ENCODE peak calls at places on chromosomes 13 and 19, in five cellular contexts. F is A549, U is WTC11, G is K562, S is HepG2. W is an unnamed sample.

GRCh38 chr19:5281588-5281987 is 59.0 kb downstream of the PTPRS start:
- DNase-seq in F (no peak), U (no peak), G (no peak), S (no peak), W (no peak)

GRCh38 chr19:38667552-38668205 is 20.2 kb downstream of the ACTN4 start:
- DNase-seq in F (no peak), U (no peak), G (no peak), S (no peak), W (no peak)

GRCh38 chr19:778910-779653 is 18.2 kb upstream of the PTBP1 start:
- DNase-seq in F (peak; percentile 52), U (no peak), G (no peak), S (peak; percentile 81), W (no peak)

GRCh38 chr19:13428352-13428751 is 77.9 kb downstream of the CACNA1A start:
- DNase-seq in F (no peak), U (peak; percentile 28), G (peak; percentile 44), S (no peak), W (no peak)

GRCh38 chr19:17109962-17110598 is 34.5 kb downstream of the MYO9B start:
- DNase-seq in F (no peak), U (no peak), G (no peak), S (no peak), W (peak; percentile 72)

GRCh38 chr13:95784161-95784880 is 107.4 kb downstream of the DNAJC3 start:
- DNase-seq in F (peak; percentile 4), U (no peak), G (no peak), S (peak; percentile 9), W (no peak)

GRCh38 chr19:10043286-10043927 is 30.1 kb downstream of the RDH8 start:
- DNase-seq in F (no peak), U (no peak), G (no peak), S (no peak), W (no peak)

GRCh38 chr19:46791944-46792343 is 3.5 kb upstream of the SLC1A5 start:
- DNase-seq in F (no peak), U (no peak), G (no peak), S (no peak), W (no peak)

GRCh38 chr13:110001622-110002275 is 215.4 kb upstream of the IRS2 start:
- DNase-seq in F (no peak), U (no peak), G (no peak), S (no peak), W (no peak)

GRCh38 chr13:107144432-107144831 is 576.5 kb upstream of the ARGLU1 start:
- DNase-seq in F (no peak), U (no peak), G (no peak), S (no peak), W (no peak)

GRCh38 chr13:33016414-33017409 is at the start of gene KL:
- DNase-seq in F (no peak), U (peak; percentile 56), G (no peak), S (no peak), W (no peak)

GRCh38 chr19:55620410-55620809 is 4.0 kb downstream of the ZNF784 start:
- DNase-seq in F (no peak), U (no peak), G (no peak), S (no peak), W (no peak)

GRCh38 chr19:34994643-34995471 is 5.3 kb upstream of the GRAMD1A start:
- DNase-seq in F (peak; percentile 99), U (no peak), G (no peak), S (peak; percentile 88), W (no peak)

GRCh38 chr13:43153436-43154082 is 130.2 kb downstream of the DNAJC15 start:
- DNase-seq in F (peak; percentile 4), U (no peak), G (no peak), S (no peak), W (no peak)

GRCh38 chr19:16330368-16330801 is 5.8 kb downstream of the KLF2 start:
- DNase-seq in F (peak; percentile 72), U (no peak), G (peak; percentile 79), S (peak; percentile 27), W (no peak)

GRCh38 chr13:40624338-40624737 is 42.1 kb downstream of the FOXO1 start:
- DNase-seq in F (no peak), U (no peak), G (no peak), S (no peak), W (no peak)

GRCh38 chr13:51479199-51479523 is 26.3 kb upstream of the INTS6 start:
- DNase-seq in F (no peak), U (no peak), G (no peak), S (peak; percentile 51), W (no peak)

GRCh38 chr13:51291341-51291740 is 48.1 kb upstream of the SERPINE3 start:
- DNase-seq in F (no peak), U (no peak), G (no peak), S (peak; percentile 64), W (no peak)

GRCh38 chr19:42074513-42075363 is 1.2 kb upstream of the ZNF574 start:
- DNase-seq in F (peak; percentile 87), U (no peak), G (peak; percentile 73), S (no peak), W (no peak)

GRCh38 chr19:3189702-3190469 is 4.2 kb downstream of the NCLN start:
- DNase-seq in F (no peak), U (peak; percentile 56), G (peak; percentile 61), S (no peak), W (no peak)

GRCh38 chr19:15945301-15945700 is 3.5 kb upstream of the OR10H4 start:
- DNase-seq in F (no peak), U (no peak), G (no peak), S (no peak), W (no peak)

GRCh38 chr19:19110410-19111137 is 27.7 kb downstream of the TMEM161A start:
- DNase-seq in F (no peak), U (peak; percentile 81), G (no peak), S (no peak), W (no peak)

GRCh38 chr19:19111138-19111835 is 27.0 kb downstream of the TMEM161A start:
- DNase-seq in F (no peak), U (peak; percentile 23), G (no peak), S (no peak), W (no peak)

GRCh38 chr19:19115954-19116353 is 22.3 kb downstream of the TMEM161A start:
- DNase-seq in F (no peak), U (peak; percentile 88), G (peak; percentile 66), S (peak; percentile 45), W (no peak)

GRCh38 chr19:19111967-19112580 is 26.2 kb downstream of the TMEM161A start:
- DNase-seq in F (no peak), U (no peak), G (no peak), S (no peak), W (no peak)

GRCh38 chr19:19113040-19113541 is 25.2 kb downstream of the TMEM161A start:
- DNase-seq in F (no peak), U (peak; percentile 62), G (peak; percentile 50), S (peak; percentile 75), W (no peak)
- TF ChIP-seq ESRRA in F (no peak), U (no peak), G (no peak), S (no peak), W (no peak)

DNA sequence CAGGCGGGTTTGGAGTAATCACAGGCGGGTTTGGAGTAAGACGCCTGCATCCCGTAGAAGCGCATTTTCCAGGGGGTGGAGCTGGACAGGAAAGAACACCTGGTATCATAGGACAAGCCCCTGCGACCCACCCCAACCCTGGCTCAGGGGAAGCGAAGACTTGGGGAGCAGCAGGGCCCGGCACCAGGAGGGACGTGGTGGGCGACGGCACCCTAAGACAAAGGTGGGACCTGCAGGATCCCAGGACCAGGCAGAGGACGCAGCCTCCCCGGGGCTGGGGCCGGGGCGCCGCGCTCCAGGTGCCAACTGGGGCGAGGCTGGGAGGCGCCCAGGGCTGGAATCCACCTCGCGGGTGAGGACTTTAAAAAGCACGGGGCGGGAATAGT is 520 bp downstream of the ZNF600 start:
- DNase-seq in F (no peak), U (peak; percentile 31), G (peak; percentile 35), S (no peak), W (no peak)
- TF ChIP-seq ESRRA in F (no peak), U (no peak), G (no peak), S (peak; percentile 5), W (no peak)

GRCh38 chr19:49150106-49150943 is 4.9 kb downstream of the HRC start:
- DNase-seq in F (peak; percentile 91), U (peak; percentile 83), G (peak; percentile 76), S (peak; percentile 76), W (no peak)

GRCh38 chr19:49150944-49151243 is 4.3 kb downstream of the HRC start:
- DNase-seq in F (no peak), U (no peak), G (no peak), S (no peak), W (no peak)

GRCh38 chr19:49151339-49152217 is 3.6 kb downstream of the HRC start:
- DNase-seq in F (peak; percentile 87), U (peak; percentile 99), G (peak; percentile 86), S (no peak), W (no peak)

GRCh38 chr19:49153167-49153809 is 1.9 kb downstream of the HRC start:
- DNase-seq in F (no peak), U (no peak), G (no peak), S (no peak), W (no peak)

DNA sequence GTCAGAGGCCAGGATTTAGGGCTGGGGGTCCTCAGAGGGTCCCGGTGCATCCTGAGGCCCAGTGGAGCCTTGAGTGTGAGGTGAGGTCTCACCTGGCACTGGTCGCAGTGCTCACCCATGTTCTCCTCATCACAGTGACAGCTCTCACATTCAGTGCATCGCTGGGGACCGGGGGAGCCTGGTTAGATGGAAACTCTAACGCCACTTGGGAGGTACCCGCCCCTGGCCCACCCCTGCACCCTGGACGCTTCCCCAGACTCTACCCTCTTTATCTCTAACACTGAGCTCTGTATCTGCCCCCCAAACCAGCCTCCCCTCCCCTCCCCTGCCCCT is 3.0 kb downstream of the HRC start:
- DNase-seq in F (no peak), U (peak; percentile 40), G (peak; percentile 3), S (no peak), W (no peak)
- TF ChIP-seq ESRRA in F (no peak), U (no peak), G (no peak), S (no peak), W (no peak)

GRCh38 chr19:1812426-1813196 is 535 bp upstream of the ATP8B3 start:
- DNase-seq in F (peak; percentile 88), U (peak; percentile 97), G (peak; percentile 91), S (peak; percentile 93), W (peak; percentile 82)
- TF ChIP-seq ESRRA in F (no peak), U (no peak), G (no peak), S (peak; percentile 17), W (no peak)

GRCh38 chr19:48575931-48576622 is 24.1 kb downstream of the SULT2B1 start:
- DNase-seq in F (no peak), U (no peak), G (no peak), S (no peak), W (no peak)

GRCh38 chr19:48569814-48570213 is 17.8 kb downstream of the SULT2B1 start:
- DNase-seq in F (no peak), U (no peak), G (no peak), S (no peak), W (no peak)

GRCh38 chr19:48568345-48568886 is 16.4 kb downstream of the SULT2B1 start:
- DNase-seq in F (peak; percentile 91), U (no peak), G (peak; percentile 55), S (peak; percentile 61), W (no peak)

GRCh38 chr19:48573163-48573505 is 21.2 kb downstream of the SULT2B1 start:
- DNase-seq in F (no peak), U (no peak), G (no peak), S (peak; percentile 34), W (no peak)

GRCh38 chr19:48571378-48572162 is 19.6 kb downstream of the SULT2B1 start:
- DNase-seq in F (no peak), U (no peak), G (no peak), S (peak; percentile 90), W (no peak)
- TF ChIP-seq ESRRA in F (no peak), U (no peak), G (no peak), S (no peak), W (no peak)

GRCh38 chr19:32396046-32396652 is 9.4 kb upstream of the DPY19L3 start:
- DNase-seq in F (no peak), U (no peak), G (no peak), S (no peak), W (no peak)
- TF ChIP-seq ESRRA in F (no peak), U (no peak), G (no peak), S (no peak), W (no peak)